ENCODE peak calls at places on chromosomes 4 and X, in five cellular contexts. Z is CD8-positive, alpha-beta T cell; Q is pancreas; Y is RWPE2; R is CD4-positive, alpha-beta memory T cell. M is an unnamed sample. For H3K9me3, the result is how much of the 10 kb centered on the place peaks cover.

GRCh38 chr4:109302366-109303140 is at the start of gene COL25A1:
- DNase-seq in R (peak), Y (peak), Z (no peak), Q (peak), M (peak)

GRCh38 chr4:8200302-8200975 is 1.3 kb downstream of the SH3TC1 start:
- DNase-seq in Y (peak), Q (peak), Z (no peak), R (peak), M (no peak)

GRCh38 chr4:37715889-37716402 is 29.8 kb upstream of the RELL1 start:
- DNase-seq in Y (peak), Z (no peak), Q (peak), R (no peak), M (no peak)

GRCh38 chrX:39953027-39953426 is 144.7 kb downstream of the BCOR start:
- DNase-seq in R (no peak), Z (no peak), Q (no peak), Y (no peak), M (no peak)

GRCh38 chrX:30161043-30161442 is 54.3 kb upstream of the MAGEB2 start:
- DNase-seq in Y (no peak), Q (no peak), Z (no peak), R (no peak), M (no peak)

GRCh38 chrX:120304241-120304640 is 7.0 kb downstream of the TMEM255A start:
- DNase-seq in R (no peak), Y (no peak), Q (no peak), Z (no peak), M (no peak)

GRCh38 chr4:42653606-42654560 is 3.0 kb downstream of the ATP8A1 start:
- DNase-seq in Q (no peak), Y (no peak), Z (no peak), R (no peak), M (no peak)

GRCh38 chrX:115687595-115687994 is 126.6 kb downstream of the PLS3 start:
- DNase-seq in R (no peak), Z (no peak), Q (no peak), Y (no peak), M (no peak)

GRCh38 chr4:22720091-22720490 is 27.4 kb downstream of the GBA3 start:
- DNase-seq in Y (no peak), Q (no peak), R (no peak), Z (no peak), M (no peak)

GRCh38 chrX:122078079-122078478 is 1030.7 kb downstream of the GLUD2 start:
- DNase-seq in R (no peak), Q (no peak), Z (no peak), Y (no peak), M (no peak)

GRCh38 chr4:16767861-16768260 is 130.6 kb downstream of the LDB2 start:
- DNase-seq in R (no peak), Y (no peak), Q (no peak), Z (no peak), M (no peak)

GRCh38 chrX:71910526-71911022 is at the start of gene NHSL2:
- DNase-seq in R (no peak), Z (no peak), Q (no peak), Y (no peak), M (no peak)

GRCh38 chr4:99405433-99406115 is 29.6 kb downstream of the ADH7 start:
- DNase-seq in R (peak), Y (no peak), Z (peak), Q (peak), M (peak)

GRCh38 chrX:38768079-38768478 is 33.2 kb upstream of the MID1IP1 start:
- DNase-seq in Y (no peak), R (peak), Q (no peak), Z (no peak), M (no peak)

GRCh38 chr4:148914734-148915133 is 472.5 kb upstream of the NR3C2 start:
- DNase-seq in Q (no peak), Y (no peak), R (no peak), Z (no peak), M (no peak)

GRCh38 chr4:2303121-2303685 is 41.3 kb upstream of the MXD4 start:
- DNase-seq in Q (no peak), Y (no peak), R (no peak), Z (no peak), M (no peak)

GRCh38 chrX:71911023-71911730 is 532 bp downstream of the NHSL2 start:
- DNase-seq in R (peak), Y (no peak), Q (no peak), Z (peak), M (peak)

GRCh38 chr4:1155314-1155713 is 17.1 kb downstream of the SPON2 start:
- DNase-seq in Q (no peak), R (no peak), Z (no peak), Y (no peak), M (no peak)

GRCh38 chr4:1154126-1154522 is 18.3 kb downstream of the SPON2 start:
- DNase-seq in Y (no peak), Z (no peak), Q (peak), R (no peak), M (no peak)

GRCh38 chr4:1152284-1152683 is 20.1 kb downstream of the SPON2 start:
- DNase-seq in Q (no peak), R (no peak), Y (no peak), Z (no peak), M (no peak)

GRCh38 chr4:1154523-1155182 is 17.7 kb downstream of the SPON2 start:
- DNase-seq in Z (no peak), Y (no peak), Q (peak), R (no peak), M (no peak)

GRCh38 chr4:1153567-1154090 is 18.8 kb downstream of the SPON2 start:
- DNase-seq in Y (no peak), R (no peak), Z (no peak), Q (peak), M (no peak)
- H3K9me3 ChIP-seq in Y (under half), R (under half), Z (under half), Q (under half), M (under half)

GRCh38 chrX:132876933-132877332 is 81.5 kb downstream of the HS6ST2 start:
- DNase-seq in Q (no peak), Z (no peak), Y (no peak), R (no peak), M (no peak)
- H3K9me3 ChIP-seq in Q (under half), Z (under half), Y (under half), R (under half), M (under half)

DNA sequence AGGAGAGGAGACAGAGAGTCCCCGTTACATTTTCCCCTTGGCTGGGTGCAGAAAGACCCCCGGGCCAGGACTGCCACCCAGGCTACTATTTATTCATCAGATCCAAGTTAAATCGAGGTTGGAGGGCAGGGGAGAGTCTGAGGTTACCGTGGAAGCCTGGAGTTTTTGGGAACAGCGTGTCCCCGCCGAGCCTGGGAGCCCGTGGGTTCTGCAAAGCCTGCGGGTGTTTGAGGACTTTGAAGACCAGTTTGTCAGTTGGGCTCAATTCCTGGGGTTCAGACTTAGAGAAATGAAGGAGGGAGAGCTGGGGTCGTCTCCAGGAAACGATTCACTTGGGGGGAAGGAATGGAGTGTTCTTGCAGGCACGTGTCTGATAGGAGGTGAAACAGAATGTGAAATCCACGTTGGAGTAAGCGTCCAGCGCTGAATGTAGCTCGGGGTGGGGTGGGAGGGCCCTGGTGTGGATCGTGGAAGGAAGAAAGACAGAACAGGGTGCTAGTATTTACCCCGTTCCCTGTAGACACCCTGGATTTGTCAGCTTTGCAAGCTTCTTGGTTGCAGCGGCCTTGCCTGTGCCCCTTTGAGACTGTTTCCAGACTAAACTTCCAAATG is 2.6 kb downstream of the SHOX start:
- DNase-seq in R (no peak), Y (no peak), Q (no peak), Z (no peak), M (no peak)
- H3K9me3 ChIP-seq in R (under half), Y (under half), Q (under half), Z (under half), M (under half)

GRCh38 chr4:663046-663437 is 11.0 kb downstream of the ATP5ME start:
- DNase-seq in Z (no peak), R (no peak), Y (peak), Q (peak), M (no peak)
- H3K9me3 ChIP-seq in Z (under half), R (under half), Y (under half), Q (under half), M (under half)